ENCODE peak calls at places on chromosome 1, in four cellular contexts. One of them, this sample, is unnamed.
A peak's percentile ranks its signal among the peaks of the same experiment; 100 is the strongest.

GRCh38 chr1:89198500-89199072 is at the start of gene GBP4:
- DNase-seq in transverse colon: peak; percentile 46
- DNase-seq in left colon: peak; percentile 52
- DNase-seq in GM23338: peak; percentile 46
- DNase-seq in this sample: no peak

GRCh38 chr1:86502721-86503430 is 34.1 kb downstream of the CLCA1 start:
- DNase-seq in transverse colon: peak; percentile 65
- DNase-seq in left colon: peak; percentile 75
- DNase-seq in GM23338: peak; percentile 94
- DNase-seq in this sample: peak; percentile 42

GRCh38 chr1:53979712-53980450 is 33.7 kb downstream of the LRRC42 start:
- DNase-seq in transverse colon: no peak
- DNase-seq in left colon: no peak
- DNase-seq in GM23338: peak; percentile 46
- DNase-seq in this sample: no peak

GRCh38 chr1:219179293-219179692 is 5.6 kb downstream of the LYPLAL1 start:
- DNase-seq in GM23338: no peak
- DNase-seq in transverse colon: no peak
- DNase-seq in left colon: no peak
- DNase-seq in this sample: no peak

GRCh38 chr1:192994141-192994540 is 65.0 kb downstream of the UCHL5 start:
- DNase-seq in transverse colon: no peak
- DNase-seq in GM23338: no peak
- DNase-seq in left colon: no peak
- DNase-seq in this sample: no peak

GRCh38 chr1:35556494-35557117 is 597 bp downstream of the KIAA0319L start:
- DNase-seq in transverse colon: no peak
- DNase-seq in left colon: no peak
- DNase-seq in GM23338: no peak
- DNase-seq in this sample: no peak

GRCh38 chr1:41891403-41891896 is 27.3 kb downstream of the HIVEP3 start:
- DNase-seq in transverse colon: peak; percentile 30
- DNase-seq in GM23338: peak; percentile 44
- DNase-seq in left colon: peak; percentile 41
- DNase-seq in this sample: no peak

GRCh38 chr1:231872461-231872910 is 245.9 kb downstream of the DISC1 start:
- DNase-seq in GM23338: no peak
- DNase-seq in left colon: no peak
- DNase-seq in transverse colon: no peak
- DNase-seq in this sample: no peak

GRCh38 chr1:20099533-20099932 is 19.8 kb downstream of the PLA2G2D start:
- DNase-seq in left colon: no peak
- DNase-seq in GM23338: no peak
- DNase-seq in transverse colon: no peak
- DNase-seq in this sample: no peak

GRCh38 chr1:101174722-101175121 is 62.1 kb upstream of the S1PR1 start:
- DNase-seq in transverse colon: no peak
- DNase-seq in left colon: no peak
- DNase-seq in GM23338: peak; percentile 27
- DNase-seq in this sample: peak; percentile 91

GRCh38 chr1:3283849-3284248 is 170.6 kb upstream of the ARHGEF16 start:
- DNase-seq in GM23338: peak; percentile 74
- DNase-seq in transverse colon: peak; percentile 16
- DNase-seq in left colon: peak; percentile 27
- DNase-seq in this sample: no peak

GRCh38 chr1:85359874-85360708 is 83.7 kb upstream of the BCL10 start:
- DNase-seq in transverse colon: no peak
- DNase-seq in GM23338: no peak
- DNase-seq in left colon: no peak
- DNase-seq in this sample: no peak

GRCh38 chr1:53329183-53329544 is 1.3 kb upstream of the LRP8 start:
- DNase-seq in left colon: no peak
- DNase-seq in transverse colon: no peak
- DNase-seq in GM23338: no peak
- DNase-seq in this sample: no peak

GRCh38 chr1:23838401-23838866 is 13.2 kb upstream of the HMGCL start:
- DNase-seq in left colon: peak; percentile 82
- DNase-seq in GM23338: peak; percentile 72
- DNase-seq in transverse colon: peak; percentile 80
- DNase-seq in this sample: no peak

GRCh38 chr1:167453156-167453555 is 65.2 kb downstream of the CD247 start:
- DNase-seq in left colon: no peak
- DNase-seq in transverse colon: no peak
- DNase-seq in GM23338: no peak
- DNase-seq in this sample: no peak

GRCh38 chr1:219027161-219027673 is 146.5 kb upstream of the LYPLAL1 start:
- DNase-seq in transverse colon: no peak
- DNase-seq in left colon: no peak
- DNase-seq in GM23338: no peak
- DNase-seq in this sample: no peak

GRCh38 chr1:202505356-202505755 is 156.9 kb downstream of the PPP1R12B start:
- DNase-seq in GM23338: peak; percentile 64
- DNase-seq in left colon: no peak
- DNase-seq in transverse colon: no peak
- DNase-seq in this sample: no peak

GRCh38 chr1:164772635-164773034 is 213.7 kb downstream of the PBX1 start:
- DNase-seq in transverse colon: peak; percentile 65
- DNase-seq in left colon: peak; percentile 41
- DNase-seq in GM23338: no peak
- DNase-seq in this sample: peak; percentile 76

GRCh38 chr1:15418811-15419515 is 9.3 kb downstream of the EFHD2 start:
- DNase-seq in GM23338: no peak
- DNase-seq in transverse colon: no peak
- DNase-seq in left colon: peak; percentile 48
- DNase-seq in this sample: peak; percentile 86

GRCh38 chr1:150089846-150090520 is 22.4 kb downstream of the VPS45 start:
- DNase-seq in GM23338: no peak
- DNase-seq in left colon: no peak
- DNase-seq in transverse colon: no peak
- DNase-seq in this sample: no peak

GRCh38 chr1:226738995-226739695 is at the start of gene ITPKB:
- DNase-seq in transverse colon: peak; percentile 71
- DNase-seq in left colon: peak; percentile 67
- DNase-seq in GM23338: peak; percentile 48
- DNase-seq in this sample: no peak

GRCh38 chr1:53560572-53561487 is 101.6 kb downstream of the DMRTB1 start:
- DNase-seq in left colon: no peak
- DNase-seq in GM23338: no peak
- DNase-seq in transverse colon: peak; percentile 5
- DNase-seq in this sample: no peak

GRCh38 chr1:24193046-24193445 is 6.0 kb upstream of the IFNLR1 start:
- DNase-seq in left colon: no peak
- DNase-seq in transverse colon: no peak
- DNase-seq in GM23338: peak; percentile 30
- DNase-seq in this sample: no peak

GRCh38 chr1:31416101-31416736 is 3.2 kb downstream of the SERINC2 start:
- DNase-seq in left colon: peak; percentile 41
- DNase-seq in transverse colon: no peak
- DNase-seq in GM23338: peak; percentile 45
- DNase-seq in this sample: no peak

GRCh38 chr1:85894651-85895050 is 186.4 kb upstream of the ZNHIT6 start:
- DNase-seq in left colon: peak; percentile 11
- DNase-seq in GM23338: peak; percentile 66
- DNase-seq in transverse colon: no peak
- DNase-seq in this sample: no peak

GRCh38 chr1:231507476-231508355 is 20.8 kb upstream of the TSNAX start:
- DNase-seq in transverse colon: no peak
- DNase-seq in left colon: no peak
- DNase-seq in GM23338: no peak
- DNase-seq in this sample: no peak

GRCh38 chr1:16615253-16616252 is 2.2 kb upstream of the NBPF1 start:
- DNase-seq in transverse colon: peak; percentile 21
- DNase-seq in GM23338: no peak
- DNase-seq in left colon: no peak
- DNase-seq in this sample: no peak

GRCh38 chr1:23202263-23202749 is 15.0 kb downstream of the HTR1D start:
- DNase-seq in left colon: no peak
- DNase-seq in transverse colon: no peak
- DNase-seq in GM23338: no peak
- DNase-seq in this sample: no peak

GRCh38 chr1:94713472-94714141 is 106.5 kb upstream of the SLC44A3 start:
- DNase-seq in GM23338: peak; percentile 94
- DNase-seq in left colon: peak; percentile 69
- DNase-seq in transverse colon: peak; percentile 81
- DNase-seq in this sample: peak; percentile 66

GRCh38 chr1:79190074-79190473 is 183.5 kb upstream of the ADGRL4 start:
- DNase-seq in transverse colon: no peak
- DNase-seq in GM23338: no peak
- DNase-seq in left colon: no peak
- DNase-seq in this sample: no peak

GRCh38 chr1:172823534-172823933 is 164.6 kb downstream of the FASLG start:
- DNase-seq in GM23338: no peak
- DNase-seq in left colon: no peak
- DNase-seq in transverse colon: no peak
- DNase-seq in this sample: no peak

GRCh38 chr1:55480396-55480795 is 265.2 kb upstream of the USP24 start:
- DNase-seq in transverse colon: no peak
- DNase-seq in left colon: no peak
- DNase-seq in GM23338: no peak
- DNase-seq in this sample: no peak

GRCh38 chr1:208085655-208086054 is 158.5 kb downstream of the PLXNA2 start:
- DNase-seq in transverse colon: no peak
- DNase-seq in GM23338: no peak
- DNase-seq in left colon: no peak
- DNase-seq in this sample: no peak

This sample was measured in keratinocyte.